ENCODE peak calls at places on chromosomes 7 and 10, in four cellular contexts. M is HL-60, V is GM12878, T is K562. L is an unnamed sample.

GRCh38 chr10:56605043-56605442 is 244.0 kb upstream of the ZWINT start:
- DNase-seq in M (no peak), V (no peak), T (no peak), L (no peak)

GRCh38 chr7:26390016-26390415 is 98.4 kb downstream of the SNX10 start:
- DNase-seq in M (no peak), V (no peak), T (no peak), L (no peak)

GRCh38 chr10:67487199-67487598 is 208.8 kb downstream of the CTNNA3 start:
- DNase-seq in M (no peak), V (no peak), T (no peak), L (no peak)

GRCh38 chr10:112953075-112953501 is 3.0 kb downstream of the TCF7L2 start:
- DNase-seq in M (no peak), V (no peak), T (no peak), L (no peak)

GRCh38 chr7:13035233-13035632 is 347.8 kb downstream of the ARL4A start:
- DNase-seq in M (no peak), V (no peak), T (no peak), L (no peak)

GRCh38 chr7:57412168-57412567 is 37.8 kb upstream of the ZNF716 start:
- DNase-seq in M (no peak), V (no peak), T (no peak), L (no peak)

GRCh38 chr10:14259696-14260595 is 70.8 kb downstream of the FRMD4A start:
- DNase-seq in M (no peak), V (no peak), T (no peak), L (no peak)

GRCh38 chr7:72751978-72752377 is 76.0 kb downstream of the TYW1B start:
- DNase-seq in M (no peak), V (no peak), T (peak), L (no peak)

GRCh38 chr7:108158766-108159165 is 28.6 kb upstream of the LAMB4 start:
- DNase-seq in M (no peak), V (no peak), T (no peak), L (no peak)

GRCh38 chr10:133294189-133294588 is 14.5 kb downstream of the TUBGCP2 start:
- DNase-seq in M (no peak), V (no peak), T (no peak), L (no peak)

GRCh38 chr10:37713642-37714041 is 143.8 kb downstream of the ZNF248 start:
- DNase-seq in M (no peak), V (no peak), T (no peak), L (no peak)

GRCh38 chr10:110387983-110388681 is 83.4 kb upstream of the SMNDC1 start:
- DNase-seq in M (no peak), V (peak), T (no peak), L (peak)

GRCh38 chr10:116216676-116217075 is 56.3 kb downstream of the GFRA1 start:
- DNase-seq in M (no peak), V (no peak), T (no peak), L (no peak)

GRCh38 chr7:508461-509170 is 11.0 kb downstream of the PDGFA start:
- DNase-seq in M (no peak), V (no peak), T (no peak), L (no peak)

GRCh38 chr10:64952042-64952441 is 1430.8 kb downstream of the REEP3 start:
- DNase-seq in M (no peak), V (no peak), T (no peak), L (no peak)

GRCh38 chr7:98922392-98923107 is 44.2 kb downstream of the TRRAP start:
- DNase-seq in M (no peak), V (no peak), T (no peak), L (no peak)

GRCh38 chr10:73974309-73974946 is 23.5 kb upstream of the VCL start:
- DNase-seq in M (no peak), V (no peak), T (no peak), L (no peak)

GRCh38 chr7:47544416-47544815 is 37.5 kb downstream of the TNS3 start:
- DNase-seq in M (no peak), V (no peak), T (no peak), L (no peak)

GRCh38 chr7:27238979-27239779 is 3.4 kb upstream of the EVX1 start:
- DNase-seq in M (no peak), V (no peak), T (peak), L (no peak)

GRCh38 chr10:71713135-71714040 is 6.2 kb downstream of the C10orf105 start:
- DNase-seq in M (peak), V (no peak), T (peak), L (no peak)

GRCh38 chr10:75395955-75396860 is 5.4 kb downstream of the ZNF503 start:
- DNase-seq in M (no peak), V (no peak), T (no peak), L (no peak)

GRCh38 chr7:17681965-17682364 is 258.3 kb downstream of the SNX13 start:
- DNase-seq in M (no peak), V (no peak), T (no peak), L (no peak)

GRCh38 chr10:96858038-96858705 is 26.1 kb downstream of the LCOR start:
- DNase-seq in M (no peak), V (no peak), T (no peak), L (no peak)

GRCh38 chr7:83065714-83066113 is 97.0 kb downstream of the PCLO start:
- DNase-seq in M (peak), V (no peak), T (no peak), L (no peak)

GRCh38 chr10:99558708-99559107 is 26.0 kb downstream of the NKX2-3 start:
- DNase-seq in M (no peak), V (no peak), T (no peak), L (no peak)

GRCh38 chr10:61992683-61993629 is 91.5 kb downstream of the ARID5B start:
- DNase-seq in M (peak), V (peak), T (no peak), L (no peak)

GRCh38 chr7:114418117-114418516 is 3.5 kb downstream of the FOXP2 start:
- DNase-seq in M (no peak), V (no peak), T (no peak), L (no peak)

GRCh38 chr7:139995034-139995915 is 67.5 kb downstream of the PARP12 start:
- DNase-seq in M (no peak), V (no peak), T (no peak), L (no peak)

GRCh38 chr10:97297556-97298222 is 5.3 kb upstream of the ARHGAP19 start:
- DNase-seq in M (no peak), V (no peak), T (peak), L (no peak)

GRCh38 chr10:132937861-132938260 is 4.5 kb downstream of the CFAP46 start:
- DNase-seq in M (no peak), V (no peak), T (no peak), L (no peak)

GRCh38 chr7:40489844-40490602 is 355.2 kb downstream of the SUGCT start:
- DNase-seq in M (no peak), V (no peak), T (no peak), L (no peak)

GRCh38 chr7:128115821-128116723 is 84.8 kb upstream of the LRRC4 start:
- DNase-seq in M (no peak), V (no peak), T (no peak), L (no peak)

GRCh38 chr10:69214666-69215131 is 5.4 kb upstream of the HKDC1 start:
- DNase-seq in M (peak), V (no peak), T (no peak), L (no peak)

GRCh38 chr10:128047337-128047736 is 78.9 kb downstream of the MKI67 start:
- DNase-seq in M (peak), V (peak), T (peak), L (peak)

GRCh38 chr10:126092806-126093205 is 196.4 kb downstream of the FANK1 start:
- DNase-seq in M (no peak), V (no peak), T (no peak), L (no peak)

GRCh38 chr7:142885311-142886230 is at the start of gene TRPV6:
- DNase-seq in M (no peak), V (no peak), T (no peak), L (no peak)

GRCh38 chr7:142884285-142884637 is 1.3 kb downstream of the TRPV6 start:
- DNase-seq in M (no peak), V (no peak), T (no peak), L (no peak)

GRCh38 chr7:142889825-142890224 is 4.3 kb upstream of the TRPV6 start:
- DNase-seq in M (no peak), V (no peak), T (no peak), L (no peak)

GRCh38 chr7:142886866-142887265 is 1.3 kb upstream of the TRPV6 start:
- DNase-seq in M (no peak), V (no peak), T (no peak), L (no peak)

DNA sequence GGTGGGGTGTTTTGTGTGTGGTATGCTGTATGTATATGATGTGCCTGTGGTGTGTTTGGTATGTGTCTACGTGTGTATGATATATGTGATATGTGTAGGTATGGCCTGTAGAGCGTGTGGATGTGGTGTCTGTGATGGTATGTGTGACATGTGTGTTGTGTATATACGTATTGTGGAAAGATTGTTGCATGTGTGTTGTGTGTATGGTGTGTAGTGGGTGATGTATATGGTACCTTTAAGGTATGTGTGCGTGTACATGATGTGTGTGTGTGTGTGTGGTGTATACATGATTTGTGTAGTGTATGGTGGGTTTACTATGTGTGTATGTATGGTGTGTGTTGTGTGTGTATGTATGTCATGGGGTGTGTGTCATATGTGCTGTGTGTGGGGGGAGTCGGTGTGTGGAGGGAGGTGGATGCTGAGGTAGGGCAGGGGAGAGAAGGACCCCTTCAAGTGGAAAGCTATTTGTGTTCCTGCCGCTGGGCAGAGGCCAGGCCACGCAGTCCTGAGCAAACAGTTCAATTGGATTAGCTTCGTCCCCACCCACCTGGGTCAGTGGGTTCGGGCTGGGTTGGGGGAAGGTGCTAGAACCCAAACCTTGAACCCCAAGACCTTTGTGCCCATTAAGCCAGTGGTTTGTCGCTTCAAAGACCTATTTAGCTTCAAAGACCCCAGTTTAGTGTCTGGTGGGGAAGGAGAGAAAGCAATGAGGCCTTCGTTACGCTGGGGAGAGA is 1.9 kb upstream of the TRPV6 start:
- DNase-seq in M (no peak), V (no peak), T (no peak), L (no peak)
- TF ChIP-seq SPI1 in M (no peak), V (no peak), T (no peak), L (no peak)

GRCh38 chr7:15998617-15999016 is 312.1 kb upstream of the MEOX2 start:
- DNase-seq in M (no peak), V (no peak), T (no peak), L (no peak)
- TF ChIP-seq POLR2AphosphoS5 in M (no peak), V (no peak), T (no peak), L (no peak)

GRCh38 chr10:4685904-4686643 is 139.9 kb upstream of the AKR1E2 start:
- DNase-seq in M (no peak), V (no peak), T (no peak), L (no peak)
- TF ChIP-seq SPI1 in M (no peak), V (no peak), T (no peak), L (no peak)

DNA sequence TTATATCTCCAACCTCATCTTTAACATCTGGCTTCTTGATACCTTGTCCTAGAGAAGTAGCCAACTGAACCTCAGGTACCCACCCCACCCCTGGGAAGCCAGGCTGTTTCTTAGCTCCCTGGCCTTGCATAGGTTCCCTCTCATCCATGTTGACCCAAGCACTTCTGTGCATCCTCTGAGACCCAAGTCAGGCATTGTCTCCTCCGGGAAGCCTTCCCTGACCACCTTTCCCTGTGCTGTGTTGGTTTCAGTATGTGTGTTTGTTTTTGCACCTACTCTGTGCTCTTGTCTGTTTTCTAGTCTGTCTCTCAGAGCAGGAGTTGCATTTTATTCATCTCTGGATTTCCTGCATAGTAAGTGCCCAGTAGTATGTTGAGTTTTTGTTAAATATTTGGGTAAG is 93.4 kb upstream of the ANLN start:
- DNase-seq in M (no peak), V (no peak), T (no peak), L (no peak)
- TF ChIP-seq POLR2AphosphoS5 in M (no peak), V (no peak), T (no peak), L (no peak)

DNA sequence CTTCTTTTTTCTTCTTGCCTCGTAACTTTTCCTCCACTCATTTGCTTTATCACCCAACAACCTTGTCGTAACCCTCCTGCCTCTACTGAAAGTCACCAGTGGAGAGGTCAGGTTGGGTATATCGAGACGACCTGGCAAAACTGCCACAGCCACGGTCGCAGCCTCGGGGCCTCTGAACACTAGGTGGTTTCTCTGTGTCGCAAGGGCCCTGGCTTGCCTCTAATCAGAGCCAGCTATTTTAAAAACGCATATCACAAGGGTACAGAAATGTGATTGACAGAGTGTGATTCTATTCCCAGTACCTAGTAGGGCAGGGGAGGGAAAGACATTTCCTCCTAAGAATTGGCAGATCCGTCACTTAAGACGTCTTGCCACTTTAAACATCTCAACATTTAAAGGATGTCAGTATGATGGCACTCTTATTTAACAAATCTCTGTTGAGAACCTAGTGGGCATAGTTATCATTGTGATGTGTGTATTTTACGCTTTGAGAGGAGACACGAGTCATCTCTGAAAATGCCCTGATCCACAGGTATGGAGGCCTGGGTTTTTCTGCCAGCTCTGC is 197.5 kb downstream of the ARHGAP21 start:
- DNase-seq in M (no peak), V (no peak), T (no peak), L (no peak)
- TF ChIP-seq SPI1 in M (no peak), V (no peak), T (no peak), L (no peak)

GRCh38 chr7:22061781-22062180 is 116.1 kb upstream of the CDCA7L start:
- DNase-seq in M (no peak), V (no peak), T (no peak), L (no peak)

GRCh38 chr7:22064816-22065215 is 119.1 kb upstream of the CDCA7L start:
- DNase-seq in M (no peak), V (no peak), T (no peak), L (no peak)

GRCh38 chr7:22060863-22061262 is 115.2 kb upstream of the CDCA7L start:
- DNase-seq in M (no peak), V (no peak), T (no peak), L (no peak)

GRCh38 chr7:22060197-22060596 is 114.5 kb upstream of the CDCA7L start:
- DNase-seq in M (no peak), V (no peak), T (no peak), L (no peak)
- TF ChIP-seq POLR2AphosphoS5 in M (no peak), V (no peak), T (no peak), L (no peak)